ENCODE peak calls at places on chromosome X, in eight cellular contexts. M is bronchial epithelial cell; D is NCI-H1092; Q is H9; K is activated T-helper 1 cell treated with anti-CD3 and anti-CD28 coated beads, Interleukin-2, amount 50 U/mL, for 16 hours; O is NCI-H446 treated with DMSO at 0.1 percent for 48 hours; W is adipocyte; L is HCEC 1CT. U is an unnamed sample.

GRCh38 chrX:129523076-129524055 is at the start of gene SMARCA1:
- DNase-seq in M (no peak), D (peak), Q (peak), K (no peak), O (no peak), W (peak), L (peak), U (peak)

GRCh38 chrX:136531951-136532350 is at the start of gene VGLL1:
- DNase-seq in M (peak), D (no peak), Q (no peak), K (no peak), O (no peak), W (no peak), L (no peak), U (no peak)

GRCh38 chrX:134734343-134735001 is 76.2 kb upstream of the PLAC1 start:
- DNase-seq in M (no peak), D (peak), Q (no peak), K (no peak), O (no peak), W (no peak), L (peak), U (no peak)

GRCh38 chrX:12327836-12328235 is 189.6 kb downstream of the FRMPD4 start:
- DNase-seq in M (peak), D (no peak), Q (no peak), K (no peak), O (no peak), W (no peak), L (peak), U (no peak)

GRCh38 chrX:105017641-105018040 is 202.9 kb downstream of the TEX13A start:
- DNase-seq in M (peak), D (no peak), Q (no peak), K (no peak), O (no peak), W (no peak), L (no peak), U (no peak)

GRCh38 chrX:133531012-133531411 is 115.7 kb upstream of the GPC4 start:
- DNase-seq in M (no peak), D (no peak), Q (no peak), K (no peak), O (no peak), W (no peak), L (no peak), U (no peak)

GRCh38 chrX:21745756-21746155 is 12.2 kb downstream of the SMPX start:
- DNase-seq in M (no peak), D (no peak), Q (no peak), K (peak), O (no peak), W (peak), L (peak), U (peak)

GRCh38 chrX:72021975-72022374 is 109.7 kb downstream of the RTL5 start:
- DNase-seq in M (no peak), D (no peak), Q (peak), K (no peak), O (no peak), W (peak), L (peak), U (no peak)

GRCh38 chrX:133468081-133468480 is 52.8 kb upstream of the GPC4 start:
- DNase-seq in M (no peak), D (no peak), Q (no peak), K (no peak), O (no peak), W (no peak), L (no peak), U (no peak)

GRCh38 chrX:15301924-15302323 is 13.5 kb downstream of the ASB11 start:
- DNase-seq in M (no peak), D (no peak), Q (no peak), K (no peak), O (no peak), W (peak), L (peak), U (peak)

GRCh38 chrX:53242310-53242709 is 17.3 kb upstream of the KDM5C start:
- DNase-seq in M (no peak), D (no peak), Q (no peak), K (no peak), O (no peak), W (no peak), L (no peak), U (no peak)

GRCh38 chrX:65643046-65643785 is 24.2 kb upstream of the MSN start:
- DNase-seq in M (peak), D (no peak), Q (no peak), K (no peak), O (no peak), W (peak), L (peak), U (no peak)

GRCh38 chrX:53088136-53088974 is 5.6 kb upstream of the KANTR start:
- DNase-seq in M (peak), D (peak), Q (peak), K (peak), O (no peak), W (peak), L (peak), U (peak)

GRCh38 chrX:104270916-104271512 is 16.3 kb upstream of the ESX1 start:
- DNase-seq in M (peak), D (peak), Q (peak), K (no peak), O (peak), W (peak), L (peak), U (peak)

GRCh38 chrX:50045808-50046207 is 123.4 kb downstream of the CLCN5 start:
- DNase-seq in M (no peak), D (no peak), Q (no peak), K (no peak), O (no peak), W (no peak), L (no peak), U (no peak)

GRCh38 chrX:102746134-102746584 is 25.6 kb downstream of the GPRASP3 start:
- DNase-seq in M (no peak), D (no peak), Q (peak), K (no peak), O (no peak), W (peak), L (no peak), U (no peak)

GRCh38 chrX:118657413-118657812 is 70.0 kb upstream of the IL13RA1 start:
- DNase-seq in M (no peak), D (no peak), Q (no peak), K (no peak), O (no peak), W (no peak), L (no peak), U (no peak)

GRCh38 chrX:107970073-107970472 is 12.1 kb downstream of the TEX13B start:
- DNase-seq in M (no peak), D (no peak), Q (no peak), K (no peak), O (no peak), W (no peak), L (no peak), U (no peak)

GRCh38 chrX:85993539-85994197 is 53.7 kb downstream of the CHM start:
- DNase-seq in M (peak), D (no peak), Q (no peak), K (no peak), O (no peak), W (peak), L (peak), U (no peak)

GRCh38 chrX:48831909-48832291 is 3.5 kb downstream of the PCSK1N start:
- DNase-seq in M (no peak), D (no peak), Q (peak), K (no peak), O (no peak), W (peak), L (no peak), U (no peak)

GRCh38 chrX:41518127-41518840 is 71.1 kb downstream of the NYX start:
- DNase-seq in M (no peak), D (no peak), Q (no peak), K (no peak), O (no peak), W (no peak), L (no peak), U (no peak)

GRCh38 chrX:10140264-10140663 is 16.5 kb upstream of the CLCN4 start:
- DNase-seq in M (no peak), D (no peak), Q (no peak), K (no peak), O (no peak), W (no peak), L (no peak), U (no peak)

GRCh38 chrX:130772313-130773140 is 130.5 kb downstream of the ENOX2 start:
- DNase-seq in M (peak), D (peak), Q (no peak), K (no peak), O (no peak), W (peak), L (peak), U (no peak)

GRCh38 chrX:113512700-113513395 is 672.2 kb upstream of the AMOT start:
- DNase-seq in M (peak), D (no peak), Q (no peak), K (no peak), O (no peak), W (peak), L (peak), U (no peak)

GRCh38 chrX:40145001-40145631 is 47.4 kb upstream of the BCOR start:
- DNase-seq in M (no peak), D (no peak), Q (peak), K (no peak), O (no peak), W (no peak), L (no peak), U (no peak)

GRCh38 chrX:13794417-13794816 is 22.5 kb downstream of the GPM6B start:
- DNase-seq in M (no peak), D (no peak), Q (no peak), K (no peak), O (no peak), W (no peak), L (no peak), U (no peak)

GRCh38 chrX:538311-538710 is 92.3 kb upstream of the SHOX start:
- DNase-seq in M (no peak), D (no peak), Q (no peak), K (no peak), O (no peak), W (no peak), L (no peak), U (no peak)

GRCh38 chrX:13695601-13696115 is 6.7 kb downstream of the RAB9A start:
- DNase-seq in M (no peak), D (no peak), Q (no peak), K (no peak), O (no peak), W (no peak), L (no peak), U (no peak)

GRCh38 chrX:107768051-107768450 is 7.5 kb downstream of the TSC22D3 start:
- DNase-seq in M (no peak), D (no peak), Q (no peak), K (no peak), O (no peak), W (no peak), L (no peak), U (no peak)

GRCh38 chrX:54029543-54030143 is 14.6 kb downstream of the PHF8 start:
- DNase-seq in M (peak), D (peak), Q (no peak), K (no peak), O (no peak), W (no peak), L (no peak), U (no peak)

GRCh38 chrX:10401239-10401638 is 219.1 kb downstream of the MID1 start:
- DNase-seq in M (peak), D (no peak), Q (no peak), K (no peak), O (no peak), W (no peak), L (peak), U (no peak)

GRCh38 chrX:81195712-81196111 is 6.0 kb downstream of the HMGN5 start:
- DNase-seq in M (peak), D (peak), Q (peak), K (peak), O (peak), W (peak), L (peak), U (peak)

GRCh38 chrX:38558681-38559080 is 2.7 kb upstream of the TSPAN7 start:
- DNase-seq in M (peak), D (no peak), Q (no peak), K (no peak), O (no peak), W (no peak), L (no peak), U (no peak)

GRCh38 chrX:124555036-124555595 is 208.8 kb downstream of the SH2D1A start:
- DNase-seq in M (peak), D (no peak), Q (no peak), K (no peak), O (no peak), W (peak), L (no peak), U (no peak)